ENCODE peak calls at places on chromosomes 6 and 20, in six cellular contexts. O is PC-3, P is fibroblast of lung, F is hepatocyte, G is endothelial cell of umbilical vein, L is MM.1S. Q is an unnamed sample. For H3K9me3 and H4K20me1, the result is how much of the 10 kb centered on the place peaks cover.

GRCh38 chr6:163415176-163415619 is 680 bp downstream of the QKI start:
- DNase-seq in O (no peak), P (no peak), F (no peak), G (no peak), L (no peak), Q (no peak)

GRCh38 chr20:17169575-17170136 is 57.2 kb upstream of the PCSK2 start:
- DNase-seq in O (no peak), P (no peak), F (no peak), G (no peak), L (no peak), Q (no peak)

GRCh38 chr6:56914791-56915658 is 39.9 kb upstream of the BEND6 start:
- DNase-seq in O (no peak), P (no peak), F (no peak), G (no peak), L (no peak), Q (no peak)

GRCh38 chr6:68197356-68197755 is 437.7 kb upstream of the ADGRB3 start:
- DNase-seq in O (peak), P (peak), F (no peak), G (no peak), L (no peak), Q (peak)

GRCh38 chr6:67496191-67496590 is 1138.9 kb upstream of the ADGRB3 start:
- DNase-seq in O (no peak), P (no peak), F (no peak), G (no peak), L (no peak), Q (no peak)

GRCh38 chr20:41643504-41643938 is 25.3 kb upstream of the CHD6 start:
- DNase-seq in O (peak), P (peak), F (peak), G (no peak), L (no peak), Q (peak)

GRCh38 chr6:37516076-37516919 is 16.6 kb upstream of the CCDC167 start:
- DNase-seq in O (peak), P (no peak), F (peak), G (no peak), L (peak), Q (no peak)

GRCh38 chr6:117555882-117556498 is 46.3 kb downstream of the GOPC start:
- DNase-seq in O (peak), P (no peak), F (peak), G (peak), L (peak), Q (no peak)

GRCh38 chr6:15392182-15392581 is 146.3 kb downstream of the JARID2 start:
- DNase-seq in O (no peak), P (no peak), F (no peak), G (no peak), L (no peak), Q (no peak)

GRCh38 chr20:52048365-52048764 is 143.2 kb downstream of the ZFP64 start:
- DNase-seq in O (no peak), P (no peak), F (no peak), G (no peak), L (no peak), Q (no peak)

GRCh38 chr20:48818481-48818987 is 9.3 kb downstream of the PREX1 start:
- DNase-seq in O (no peak), P (no peak), F (no peak), G (no peak), L (no peak), Q (no peak)

DNA sequence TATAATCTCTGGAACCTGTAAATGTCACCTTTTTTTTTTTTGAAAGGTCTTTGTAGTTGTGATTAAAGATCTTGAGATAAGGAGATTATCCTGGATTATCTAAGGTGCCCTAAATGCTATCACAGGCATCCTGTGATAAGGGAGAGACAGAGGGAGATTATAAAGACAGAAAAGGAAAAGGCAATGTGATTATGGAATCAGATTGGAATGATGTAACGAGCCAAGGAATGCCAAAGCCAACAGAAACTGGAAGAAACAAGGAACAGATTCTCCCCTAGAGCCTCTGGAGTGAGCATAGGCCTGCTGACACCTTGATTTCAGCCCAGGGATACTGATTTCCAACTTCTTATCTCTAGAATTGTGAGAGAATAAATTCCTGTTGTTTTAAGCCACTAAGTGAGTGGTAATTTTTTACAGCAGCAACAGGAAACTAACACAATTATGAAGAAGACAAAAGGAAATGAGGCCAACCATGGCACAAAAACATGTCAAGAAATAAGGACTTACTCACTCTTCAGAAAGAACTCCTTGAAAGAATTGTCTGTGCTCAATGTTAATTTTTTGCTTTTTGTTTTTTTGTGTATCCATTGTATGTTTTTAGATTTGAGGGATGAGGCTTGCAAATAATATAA is 82.7 kb downstream of the CFAP61 start:
- DNase-seq in O (no peak), P (no peak), F (no peak), G (peak), L (no peak), Q (no peak)
- H3K9me3 ChIP-seq in O (under half), P (under half), F (under half), G (under half), L (under half), Q (under half)

GRCh38 chr20:34369265-34369664 is 6.2 kb downstream of the ITCH start:
- DNase-seq in O (peak), P (no peak), F (no peak), G (no peak), L (no peak), Q (no peak)
- H4K20me1 ChIP-seq in O (under half), P (under half), F (half or more), G (under half), L (under half), Q (half or more)

DNA sequence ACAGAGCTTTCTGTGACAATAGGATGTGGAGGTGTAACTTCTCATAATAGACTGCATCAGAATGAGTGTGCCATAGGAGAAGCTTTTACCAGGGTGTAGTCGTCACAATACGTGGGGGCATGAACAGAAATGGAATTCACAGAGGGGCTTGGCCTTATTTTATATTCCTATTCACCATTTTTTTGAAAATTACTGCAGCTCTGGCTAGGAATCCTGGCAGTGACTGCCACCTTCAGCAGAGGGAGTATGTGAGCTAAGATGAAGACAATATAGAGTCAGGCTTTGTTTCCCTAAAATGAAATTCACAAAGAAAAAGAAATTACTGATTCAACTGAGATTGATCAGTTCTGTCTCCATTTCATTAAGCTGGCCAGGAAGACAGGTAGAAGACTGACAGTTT is 13.9 kb downstream of the TOMM6 start:
- DNase-seq in O (peak), P (peak), F (no peak), G (peak), L (no peak), Q (no peak)
- TF ChIP-seq CTCF in O (peak), P (peak), F (peak), G (peak), L (peak), Q (peak)

GRCh38 chr6:168615837-168616236 is 174.9 kb downstream of the SMOC2 start:
- DNase-seq in O (no peak), P (no peak), F (no peak), G (no peak), L (no peak), Q (no peak)
- H3K9me3 ChIP-seq in O (under half), P (under half), F (under half), G (under half), L (under half), Q (under half)

GRCh38 chr20:32445539-32446273 is 87.6 kb downstream of the ASXL1 start:
- DNase-seq in O (no peak), P (no peak), F (peak), G (no peak), L (no peak), Q (no peak)
- H4K20me1 ChIP-seq in O (under half), P (under half), F (under half), G (under half), L (under half), Q (half or more)